ENCODE peak calls at places on chromosomes 1 and 21, in ten cellular contexts. One of them, this sample, is unnamed.

GRCh38 chr1:202315576-202316168 is 26.1 kb downstream of the UBE2T start:
- DNase-seq in testis: peak; percentile 90
- DNase-seq in OCI-LY7: peak; percentile 76
- DNase-seq in lung: peak; percentile 69
- DNase-seq in uterus: peak; percentile 43
- DNase-seq in HFF-Myc: peak; percentile 37
- DNase-seq in cardiac muscle cell: peak; percentile 82
- DNase-seq in left ventricle myocardium inferior: peak; percentile 67
- DNase-seq in astrocyte of the cerebellum: peak; percentile 59
- DNase-seq in cardiac fibroblast: peak; percentile 82
- DNase-seq in this sample: no peak

GRCh38 chr1:23796466-23797271 is 3.9 kb downstream of the GALE start:
- DNase-seq in uterus: no peak
- DNase-seq in lung: no peak
- DNase-seq in cardiac muscle cell: no peak
- DNase-seq in testis: no peak
- DNase-seq in OCI-LY7: no peak
- DNase-seq in cardiac fibroblast: no peak
- DNase-seq in astrocyte of the cerebellum: no peak
- DNase-seq in left ventricle myocardium inferior: no peak
- DNase-seq in HFF-Myc: no peak
- DNase-seq in this sample: no peak

GRCh38 chr1:119779869-119780356 is 11.2 kb upstream of the HMGCS2 start:
- DNase-seq in cardiac muscle cell: peak; percentile 71
- DNase-seq in uterus: peak; percentile 43
- DNase-seq in left ventricle myocardium inferior: no peak
- DNase-seq in lung: peak; percentile 71
- DNase-seq in HFF-Myc: no peak
- DNase-seq in astrocyte of the cerebellum: no peak
- DNase-seq in testis: peak; percentile 31
- DNase-seq in OCI-LY7: no peak
- DNase-seq in cardiac fibroblast: peak; percentile 69
- DNase-seq in this sample: no peak

GRCh38 chr1:154760469-154760933 is 109.6 kb downstream of the KCNN3 start:
- DNase-seq in left ventricle myocardium inferior: peak; percentile 60
- DNase-seq in lung: peak; percentile 76
- DNase-seq in astrocyte of the cerebellum: no peak
- DNase-seq in OCI-LY7: peak; percentile 14
- DNase-seq in testis: peak; percentile 70
- DNase-seq in HFF-Myc: no peak
- DNase-seq in cardiac muscle cell: peak; percentile 27
- DNase-seq in cardiac fibroblast: no peak
- DNase-seq in uterus: peak; percentile 56
- DNase-seq in this sample: no peak

GRCh38 chr1:198647055-198647454 is 8.2 kb downstream of the PTPRC start:
- DNase-seq in testis: no peak
- DNase-seq in HFF-Myc: no peak
- DNase-seq in astrocyte of the cerebellum: no peak
- DNase-seq in OCI-LY7: no peak
- DNase-seq in lung: no peak
- DNase-seq in cardiac muscle cell: no peak
- DNase-seq in left ventricle myocardium inferior: no peak
- DNase-seq in cardiac fibroblast: no peak
- DNase-seq in uterus: no peak
- DNase-seq in this sample: no peak

GRCh38 chr1:42730988-42731387 is 9.0 kb downstream of the CLDN19 start:
- DNase-seq in OCI-LY7: peak; percentile 30
- DNase-seq in lung: no peak
- DNase-seq in testis: peak; percentile 25
- DNase-seq in HFF-Myc: no peak
- DNase-seq in astrocyte of the cerebellum: no peak
- DNase-seq in cardiac muscle cell: no peak
- DNase-seq in left ventricle myocardium inferior: no peak
- DNase-seq in cardiac fibroblast: no peak
- DNase-seq in uterus: no peak
- DNase-seq in this sample: peak; percentile 18

GRCh38 chr1:235059221-235059620 is 69.4 kb downstream of the TOMM20 start:
- DNase-seq in astrocyte of the cerebellum: no peak
- DNase-seq in testis: no peak
- DNase-seq in cardiac fibroblast: no peak
- DNase-seq in HFF-Myc: no peak
- DNase-seq in OCI-LY7: no peak
- DNase-seq in left ventricle myocardium inferior: no peak
- DNase-seq in cardiac muscle cell: no peak
- DNase-seq in uterus: no peak
- DNase-seq in lung: no peak
- DNase-seq in this sample: no peak

GRCh38 chr1:33709780-33710713 is 153.8 kb upstream of the HMGB4 start:
- DNase-seq in lung: no peak
- DNase-seq in cardiac fibroblast: no peak
- DNase-seq in left ventricle myocardium inferior: no peak
- DNase-seq in cardiac muscle cell: no peak
- DNase-seq in HFF-Myc: no peak
- DNase-seq in testis: no peak
- DNase-seq in uterus: no peak
- DNase-seq in OCI-LY7: no peak
- DNase-seq in astrocyte of the cerebellum: no peak
- DNase-seq in this sample: no peak

GRCh38 chr21:38645282-38645681 is 147.0 kb upstream of the ERG start:
- DNase-seq in astrocyte of the cerebellum: peak; percentile 70
- DNase-seq in left ventricle myocardium inferior: no peak
- DNase-seq in lung: no peak
- DNase-seq in uterus: no peak
- DNase-seq in cardiac muscle cell: peak; percentile 48
- DNase-seq in HFF-Myc: peak; percentile 25
- DNase-seq in OCI-LY7: no peak
- DNase-seq in testis: no peak
- DNase-seq in cardiac fibroblast: peak; percentile 32
- DNase-seq in this sample: no peak

GRCh38 chr1:83637009-83637408 is 361.9 kb downstream of the TTLL7 start:
- DNase-seq in testis: no peak
- DNase-seq in HFF-Myc: no peak
- DNase-seq in cardiac fibroblast: no peak
- DNase-seq in cardiac muscle cell: no peak
- DNase-seq in lung: no peak
- DNase-seq in astrocyte of the cerebellum: no peak
- DNase-seq in left ventricle myocardium inferior: no peak
- DNase-seq in uterus: no peak
- DNase-seq in OCI-LY7: no peak
- DNase-seq in this sample: no peak

DNA sequence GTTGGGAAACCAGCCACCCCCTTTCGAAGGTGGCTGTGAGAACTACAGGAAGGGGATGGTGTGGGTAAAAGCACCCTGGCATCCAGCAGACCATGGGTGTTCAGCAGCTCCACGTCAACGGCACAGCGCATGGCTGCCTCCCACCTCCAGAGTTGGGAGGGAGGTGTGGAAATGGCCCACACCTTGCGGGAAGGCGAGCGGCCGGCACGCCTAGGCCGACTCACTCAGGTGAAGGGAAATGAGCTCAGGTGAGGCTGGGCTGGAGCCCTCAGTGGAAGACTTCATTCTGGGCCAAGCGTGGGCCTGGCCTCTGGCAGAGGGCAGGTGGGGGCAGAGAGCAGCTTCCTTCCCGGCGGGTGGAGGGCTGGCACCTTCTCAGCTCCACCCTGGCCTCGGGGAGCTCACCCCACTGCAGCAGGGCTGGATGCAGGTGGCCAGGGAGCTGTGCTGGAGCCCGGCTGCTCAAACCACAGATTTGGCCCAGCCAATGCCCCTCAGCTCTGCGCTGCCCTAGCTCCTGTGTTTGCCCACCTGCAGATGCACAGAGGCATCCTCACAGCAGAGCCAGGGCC is 24.8 kb upstream of the ALDH4A1 start:
- DNase-seq in astrocyte of the cerebellum: no peak
- DNase-seq in uterus: no peak
- DNase-seq in cardiac fibroblast: no peak
- DNase-seq in HFF-Myc: no peak
- DNase-seq in testis: no peak
- DNase-seq in cardiac muscle cell: no peak
- DNase-seq in OCI-LY7: peak; percentile 5
- DNase-seq in lung: no peak
- DNase-seq in left ventricle myocardium inferior: no peak
- DNase-seq in this sample: no peak
- H3K4me3 ChIP-seq in astrocyte of the cerebellum: no peak overlapping the region
- H3K4me3 ChIP-seq in uterus: no peak overlapping the region
- H3K4me3 ChIP-seq in cardiac fibroblast: no peak overlapping the region
- H3K4me3 ChIP-seq in HFF-Myc: peak overlapping the region; percentile 21
- H3K4me3 ChIP-seq in testis: no peak overlapping the region
- H3K4me3 ChIP-seq in cardiac muscle cell: no peak overlapping the region
- H3K4me3 ChIP-seq in OCI-LY7: no peak overlapping the region
- H3K4me3 ChIP-seq in lung: no peak overlapping the region
- H3K4me3 ChIP-seq in left ventricle myocardium inferior: peak overlapping the region; percentile 24
- H3K4me3 ChIP-seq in this sample: peak overlapping the region; percentile 28

GRCh38 chr1:182391362-182392044 is at the start of gene GLUL:
- DNase-seq in astrocyte of the cerebellum: peak; percentile 75
- DNase-seq in cardiac muscle cell: peak; percentile 97
- DNase-seq in uterus: peak; percentile 94
- DNase-seq in cardiac fibroblast: peak; percentile 96
- DNase-seq in testis: peak; percentile 97
- DNase-seq in left ventricle myocardium inferior: peak; percentile 96
- DNase-seq in OCI-LY7: no peak
- DNase-seq in HFF-Myc: peak; percentile 39
- DNase-seq in lung: peak; percentile 92
- DNase-seq in this sample: no peak
- TF ChIP-seq CTCF in astrocyte of the cerebellum: no peak
- TF ChIP-seq CTCF in cardiac muscle cell: no peak
- TF ChIP-seq CTCF in uterus: peak; percentile 3
- TF ChIP-seq CTCF in cardiac fibroblast: peak; percentile 32
- TF ChIP-seq CTCF in testis: no peak
- TF ChIP-seq CTCF in left ventricle myocardium inferior: no peak
- TF ChIP-seq CTCF in OCI-LY7: no peak
- TF ChIP-seq CTCF in HFF-Myc: no peak
- TF ChIP-seq CTCF in lung: no peak
- TF ChIP-seq CTCF in this sample: no peak

DNA sequence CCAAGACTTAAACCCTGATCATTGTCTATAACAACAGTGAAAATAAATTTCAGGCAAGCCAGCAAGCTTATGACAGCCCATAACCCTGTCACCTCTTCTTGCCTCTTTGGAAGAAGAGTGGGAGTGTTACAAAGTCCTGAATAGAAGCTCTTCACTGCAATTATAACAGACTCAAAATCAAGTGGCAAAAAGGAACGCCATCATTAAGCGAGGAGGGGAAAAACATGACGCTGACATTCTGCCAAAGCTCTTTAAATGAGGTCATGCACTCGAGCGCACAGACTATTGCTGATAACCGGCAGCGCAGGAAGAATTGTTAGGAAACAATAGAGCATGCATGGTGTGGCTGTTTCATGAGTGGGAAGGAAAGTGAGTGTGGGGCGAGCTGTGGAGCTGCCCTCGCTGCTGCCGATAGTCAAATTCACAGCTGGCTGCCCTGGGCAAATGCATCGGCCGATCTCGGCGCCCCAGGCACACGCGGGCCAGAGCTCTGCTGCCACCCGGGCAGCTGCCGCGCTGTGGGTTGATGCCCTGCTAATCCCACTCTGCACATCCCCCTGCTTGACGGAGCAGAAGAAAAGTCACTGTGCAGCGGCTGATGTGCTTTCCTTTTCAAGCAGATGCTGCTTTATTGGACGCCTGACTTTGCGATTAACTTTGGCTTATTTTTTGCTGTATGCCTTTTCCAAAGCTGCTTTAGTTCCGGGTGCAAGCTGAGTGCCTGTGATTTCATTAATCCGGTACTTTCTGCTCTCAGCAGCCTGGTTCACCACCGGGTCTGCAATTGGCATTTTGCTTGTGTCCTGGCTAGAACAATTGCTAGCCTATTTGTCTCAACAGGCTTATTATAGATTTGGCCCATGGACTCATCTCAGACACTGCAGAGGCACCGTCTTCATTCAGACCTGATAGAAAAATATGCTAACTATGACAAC is 102.4 kb upstream of the ST6GALNAC5 start:
- DNase-seq in cardiac fibroblast: peak; percentile 6
- DNase-seq in left ventricle myocardium inferior: peak; percentile 12
- DNase-seq in lung: peak; percentile 45
- DNase-seq in uterus: no peak
- DNase-seq in cardiac muscle cell: peak; percentile 50
- DNase-seq in OCI-LY7: no peak
- DNase-seq in testis: peak; percentile 32
- DNase-seq in HFF-Myc: no peak
- DNase-seq in astrocyte of the cerebellum: no peak
- DNase-seq in this sample: no peak
- H3K4me3 ChIP-seq in cardiac fibroblast: no peak overlapping the region
- H3K4me3 ChIP-seq in left ventricle myocardium inferior: peak overlapping the region; percentile 57
- H3K4me3 ChIP-seq in lung: no peak overlapping the region
- H3K4me3 ChIP-seq in uterus: no peak overlapping the region
- H3K4me3 ChIP-seq in cardiac muscle cell: no peak overlapping the region
- H3K4me3 ChIP-seq in OCI-LY7: no peak overlapping the region
- H3K4me3 ChIP-seq in testis: no peak overlapping the region
- H3K4me3 ChIP-seq in HFF-Myc: no peak overlapping the region
- H3K4me3 ChIP-seq in astrocyte of the cerebellum: peak overlapping the region; percentile 28
- H3K4me3 ChIP-seq in this sample: no peak overlapping the region

GRCh38 chr1:17632541-17633193 is 93.2 kb downstream of the ARHGEF10L start:
- DNase-seq in OCI-LY7: no peak
- DNase-seq in uterus: no peak
- DNase-seq in HFF-Myc: no peak
- DNase-seq in cardiac fibroblast: peak; percentile 28
- DNase-seq in left ventricle myocardium inferior: no peak
- DNase-seq in cardiac muscle cell: peak; percentile 16
- DNase-seq in testis: no peak
- DNase-seq in lung: no peak
- DNase-seq in astrocyte of the cerebellum: peak; percentile 48
- DNase-seq in this sample: no peak
- TF ChIP-seq CTCF in OCI-LY7: no peak
- TF ChIP-seq CTCF in uterus: no peak
- TF ChIP-seq CTCF in HFF-Myc: no peak
- TF ChIP-seq CTCF in cardiac fibroblast: no peak
- TF ChIP-seq CTCF in left ventricle myocardium inferior: no peak
- TF ChIP-seq CTCF in cardiac muscle cell: no peak
- TF ChIP-seq CTCF in testis: no peak
- TF ChIP-seq CTCF in lung: no peak
- TF ChIP-seq CTCF in astrocyte of the cerebellum: no peak
- TF ChIP-seq CTCF in this sample: no peak

This sample was measured in epithelial cell of proximal tubule.